ENCODE peak calls at places on chromosomes 11 and 22, in five cellular contexts. J, B, P, L and Z are unnamed samples.

GRCh38 chr11:107370390-107370789 is 87.2 kb downstream of the CWF19L2 start:
- DNase-seq in J (no peak), B (no peak), P (peak; percentile 35), L (no peak), Z (no peak)

GRCh38 chr22:36411589-36412258 is 24.0 kb upstream of the MYH9 start:
- DNase-seq in J (no peak), B (no peak), P (no peak), L (no peak), Z (no peak)

GRCh38 chr11:67252831-67253239 is 13.4 kb upstream of the GRK2 start:
- DNase-seq in J (no peak), B (no peak), P (peak; percentile 53), L (no peak), Z (no peak)

GRCh38 chr11:9760180-9760550 is 96.3 kb downstream of the SWAP70 start:
- DNase-seq in J (peak; percentile 91), B (no peak), P (peak; percentile 99), L (no peak), Z (no peak)

GRCh38 chr11:132115454-132115853 is 745.0 kb downstream of the NTM start:
- DNase-seq in J (no peak), B (no peak), P (peak; percentile 19), L (no peak), Z (no peak)

GRCh38 chr11:18455686-18456372 is at the start of gene LDHAL6A:
- DNase-seq in J (no peak), B (no peak), P (no peak), L (no peak), Z (no peak)

GRCh38 chr22:40995821-40996220 is 44.6 kb downstream of the RBX1 start:
- DNase-seq in J (no peak), B (no peak), P (no peak), L (no peak), Z (no peak)

GRCh38 chr22:30202531-30203006 is 44.0 kb downstream of the LIF start:
- DNase-seq in J (no peak), B (no peak), P (peak; percentile 73), L (no peak), Z (no peak)

GRCh38 chr11:8584096-8584495 is 9.9 kb downstream of the STK33 start:
- DNase-seq in J (no peak), B (no peak), P (no peak), L (no peak), Z (no peak)

GRCh38 chr11:16881074-16881709 is 133.0 kb downstream of the PLEKHA7 start:
- DNase-seq in J (peak; percentile 52), B (no peak), P (peak; percentile 42), L (no peak), Z (no peak)

GRCh38 chr22:44799077-44799931 is 46.9 kb downstream of the ARHGAP8 start:
- DNase-seq in J (no peak), B (no peak), P (no peak), L (no peak), Z (no peak)

GRCh38 chr11:111538407-111539114 is 2.0 kb upstream of the LAYN start:
- DNase-seq in J (no peak), B (no peak), P (no peak), L (peak; percentile 34), Z (no peak)

GRCh38 chr11:14713518-14714244 is 70.1 kb downstream of the PDE3B start:
- DNase-seq in J (no peak), B (no peak), P (no peak), L (no peak), Z (no peak)

GRCh38 chr11:117875397-117876048 is 935 bp downstream of the FXYD6 start:
- DNase-seq in J (no peak), B (no peak), P (no peak), L (no peak), Z (no peak)

GRCh38 chr11:77089004-77089545 is 13.6 kb upstream of the OMP start:
- DNase-seq in J (no peak), B (no peak), P (no peak), L (no peak), Z (no peak)

GRCh38 chr22:44091021-44091721 is 67.1 kb downstream of the PARVB start:
- DNase-seq in J (no peak), B (no peak), P (no peak), L (no peak), Z (no peak)

GRCh38 chr11:66880484-66881211 is 23.8 kb downstream of the LRFN4 start:
- DNase-seq in J (no peak), B (no peak), P (no peak), L (no peak), Z (no peak)

GRCh38 chr11:81987829-81988472 is 745.7 kb downstream of the FAM181B start:
- DNase-seq in J (no peak), B (no peak), P (peak; percentile 33), L (peak; percentile 26), Z (no peak)

GRCh38 chr11:12448131-12448939 is 71.0 kb downstream of the PARVA start:
- DNase-seq in J (no peak), B (no peak), P (no peak), L (no peak), Z (no peak)

GRCh38 chr22:33030923-33031525 is 27.2 kb downstream of the SYN3 start:
- DNase-seq in J (no peak), B (no peak), P (no peak), L (no peak), Z (no peak)

GRCh38 chr11:66313321-66314185 is 3.3 kb downstream of the CD248 start:
- DNase-seq in J (no peak), B (no peak), P (peak; percentile 53), L (no peak), Z (no peak)

GRCh38 chr11:27313157-27313821 is 49.7 kb downstream of the CCDC34 start:
- DNase-seq in J (no peak), B (no peak), P (peak; percentile 79), L (no peak), Z (no peak)

GRCh38 chr11:69167916-69168691 is 12.4 kb downstream of the SMIM38 start:
- DNase-seq in J (no peak), B (no peak), P (peak; percentile 48), L (no peak), Z (no peak)

GRCh38 chr11:65262381-65262680 is 569 bp downstream of the POLA2 start:
- DNase-seq in J (peak; percentile 32), B (no peak), P (peak; percentile 59), L (no peak), Z (no peak)

GRCh38 chr11:12180257-12181205 is 70.1 kb downstream of the MICAL2 start:
- DNase-seq in J (no peak), B (no peak), P (no peak), L (no peak), Z (no peak)

GRCh38 chr11:67572747-67573419 is 10.7 kb upstream of the GSTP1 start:
- DNase-seq in J (no peak), B (peak; percentile 30), P (peak; percentile 48), L (no peak), Z (no peak)

DNA sequence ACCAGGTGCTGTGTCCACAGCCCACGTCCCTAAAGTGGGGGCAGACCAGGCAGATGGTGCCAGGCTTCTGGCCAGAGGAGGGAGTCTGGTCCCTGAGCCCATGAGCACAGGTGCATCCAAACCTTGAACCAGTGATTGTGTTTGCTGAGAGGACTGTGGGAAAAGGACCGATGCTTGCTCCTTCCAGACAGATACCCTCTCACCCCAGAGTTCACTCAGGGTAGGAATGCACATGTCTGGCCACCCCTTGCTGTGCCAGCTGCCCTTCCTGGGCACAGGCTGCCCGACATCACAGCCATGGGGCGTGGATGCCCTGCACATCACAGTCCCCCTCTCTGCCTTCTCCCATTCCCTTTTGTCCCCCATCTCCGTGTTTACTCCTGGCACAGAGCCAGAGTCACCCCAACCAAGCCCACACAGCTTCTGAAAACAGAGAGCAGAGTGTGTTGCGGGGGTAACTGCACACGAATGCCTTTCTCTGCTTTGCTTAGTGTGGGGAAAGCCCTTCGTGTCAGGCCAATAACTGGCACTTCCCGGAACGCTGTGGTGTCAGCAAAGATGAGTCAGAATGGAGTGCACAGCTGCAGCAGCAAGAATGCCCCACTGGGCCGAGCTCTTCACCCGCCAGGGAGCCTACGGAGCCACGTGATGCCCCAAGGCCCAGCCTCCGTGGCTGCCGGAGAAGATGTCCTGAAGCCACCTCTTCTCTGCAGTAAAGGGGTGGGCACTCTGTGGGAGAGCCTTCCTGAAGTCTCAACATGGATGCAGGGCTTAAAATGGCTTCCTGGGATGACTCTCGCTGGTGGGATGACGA is 7.6 kb downstream of the CARS1 start:
- DNase-seq in J (peak; percentile 78), B (no peak), P (peak; percentile 96), L (peak; percentile 81), Z (peak; percentile 60)
- TF ChIP-seq CTCF in J (no peak), B (no peak), P (peak; percentile 47), L (no peak), Z (no peak)

DNA sequence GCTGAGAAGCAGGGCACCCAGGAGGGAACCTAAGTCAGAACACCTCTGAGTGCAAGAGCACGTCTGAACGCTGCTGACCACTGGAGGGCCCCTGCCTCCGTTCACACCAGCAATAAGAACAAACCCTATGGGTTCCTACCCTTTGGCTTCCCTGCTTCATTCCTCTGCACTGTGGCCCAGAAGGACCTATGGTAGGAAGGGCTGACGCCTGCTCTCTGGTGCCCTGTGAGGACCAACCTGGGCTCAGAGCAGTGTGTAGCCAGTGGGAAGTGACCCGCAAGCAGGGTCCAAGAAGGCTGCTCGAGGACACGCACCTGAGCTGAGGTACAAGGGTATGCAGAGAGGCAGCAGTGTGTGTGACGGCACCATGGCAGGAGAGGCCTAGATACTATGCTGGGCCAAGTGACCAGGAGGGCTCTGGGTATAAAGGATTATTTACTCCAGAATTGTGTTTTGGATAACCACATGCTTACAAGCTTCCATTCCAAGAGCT is 68.8 kb upstream of the CLTCL1 start:
- DNase-seq in J (no peak), B (no peak), P (no peak), L (no peak), Z (no peak)
- TF ChIP-seq CTCF in J (no peak), B (no peak), P (no peak), L (no peak), Z (no peak)

DNA sequence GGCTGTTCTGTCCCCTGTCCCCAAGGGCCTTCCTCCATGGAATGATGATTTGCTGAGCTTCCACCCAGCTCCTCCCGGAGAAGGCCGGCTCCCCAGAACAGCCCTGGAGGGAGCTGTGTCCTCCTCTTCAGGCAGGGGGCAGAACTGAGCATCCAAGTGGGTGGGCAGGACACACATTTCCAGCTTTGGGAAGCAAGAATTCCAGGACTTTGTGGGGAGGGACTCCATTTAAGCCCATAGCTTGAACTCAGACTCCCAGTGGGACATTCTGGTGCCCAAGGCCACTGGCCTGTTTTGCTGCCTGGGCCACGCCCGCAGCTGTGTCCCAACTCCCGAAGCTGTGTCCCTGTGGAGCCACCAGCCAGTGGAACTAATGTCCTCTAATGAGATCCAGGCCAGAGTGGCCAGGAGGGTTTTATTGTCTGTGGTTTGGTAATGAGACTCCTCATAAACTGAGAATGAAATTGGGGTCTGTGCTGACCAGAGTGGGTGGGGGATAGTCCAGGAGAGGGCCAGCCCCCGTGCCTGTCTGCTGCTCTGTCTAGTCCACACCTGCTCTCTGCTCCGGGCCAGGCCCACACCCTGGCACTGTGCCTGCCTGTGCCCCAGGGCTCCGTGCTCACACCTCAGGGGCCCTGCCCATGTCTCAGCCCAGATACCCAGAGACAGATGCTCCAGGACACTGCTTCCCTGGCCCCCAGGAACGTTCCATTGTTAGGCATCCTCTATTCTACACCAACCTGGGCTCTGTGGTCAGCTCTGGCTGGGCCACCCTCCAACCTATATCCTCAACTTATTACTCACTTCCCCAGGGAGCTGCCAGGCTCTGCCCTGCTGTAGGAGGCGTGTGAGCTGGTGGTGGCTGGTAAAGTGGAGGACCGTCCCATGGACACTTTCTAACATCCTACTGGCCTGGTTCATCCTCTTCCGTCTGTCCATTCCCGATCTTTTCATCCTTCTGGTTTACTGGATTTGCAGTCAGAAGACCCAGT is 7.6 kb downstream of the NECTIN1 start:
- DNase-seq in J (no peak), B (peak; percentile 44), P (peak; percentile 36), L (no peak), Z (no peak)
- TF ChIP-seq CTCF in J (no peak), B (peak; percentile 51), P (peak; percentile 58), L (peak; percentile 42), Z (no peak)

DNA sequence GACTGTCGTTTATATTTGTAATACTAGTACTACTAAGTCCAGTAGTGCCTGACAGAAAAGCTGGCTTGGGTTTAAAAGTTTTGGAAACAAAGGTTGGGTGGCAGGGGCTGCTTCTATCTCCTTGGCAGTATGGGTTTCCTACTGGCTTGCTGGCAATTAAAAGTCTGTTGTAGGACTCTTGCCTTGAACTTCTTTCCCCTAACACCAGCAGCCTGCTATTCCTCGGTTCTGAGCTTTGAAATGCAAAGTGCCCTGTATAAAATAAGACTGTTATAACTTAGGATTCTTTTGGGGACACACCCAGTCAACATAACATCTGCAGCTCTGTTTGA is 1.3 kb downstream of the RNF169 start:
- DNase-seq in J (no peak), B (no peak), P (no peak), L (no peak), Z (no peak)
- TF ChIP-seq CTCF in J (no peak), B (no peak), P (no peak), L (no peak), Z (no peak)